ENCODE peak calls at places on chromosome 17, in six cellular contexts. O is colonic mucosa, K is endodermal cell, T is aorta, R is IMR-90, I is gastrocnemius medialis. U is an unnamed sample. For H3K36me3, the result is how much of the 10 kb centered on the place peaks cover.

GRCh38 chr17:79849953-79850352 is 10.7 kb upstream of the CBX4 start:
- DNase-seq in R (no peak), K (peak), T (no peak), O (no peak), I (no peak), U (no peak)

GRCh38 chr17:72705905-72706395 is 386.5 kb downstream of the SLC39A11 start:
- DNase-seq in O (no peak), I (no peak), T (no peak), K (no peak), R (no peak), U (no peak)

GRCh38 chr17:61294777-61295176 is 104.9 kb upstream of the TBX2 start:
- DNase-seq in O (no peak), I (no peak), R (peak), T (no peak), K (peak), U (no peak)

GRCh38 chr17:32875904-32876413 is 965 bp downstream of the MYO1D start:
- DNase-seq in R (peak), O (no peak), T (no peak), K (no peak), I (no peak), U (no peak)

GRCh38 chr17:65633146-65633881 is 71.9 kb upstream of the AXIN2 start:
- DNase-seq in R (no peak), I (no peak), O (no peak), K (no peak), T (no peak), U (no peak)

GRCh38 chr17:81044764-81045589 is 10.0 kb downstream of the BAIAP2 start:
- DNase-seq in O (peak), K (no peak), T (peak), R (peak), I (peak), U (peak)

GRCh38 chr17:12953126-12953525 is 64.7 kb downstream of the ELAC2 start:
- DNase-seq in R (no peak), K (no peak), I (no peak), T (no peak), O (no peak), U (no peak)

GRCh38 chr17:41784207-41784744 is 2.2 kb downstream of the JUP start:
- DNase-seq in O (peak), T (no peak), I (peak), R (peak), K (peak), U (peak)

GRCh38 chr17:17402558-17402957 is 74.2 kb upstream of the MED9 start:
- DNase-seq in T (no peak), O (no peak), R (peak), K (no peak), I (no peak), U (no peak)

GRCh38 chr17:8888704-8889302 is 21.3 kb upstream of the PIK3R6 start:
- DNase-seq in T (peak), K (no peak), R (no peak), I (no peak), O (no peak), U (no peak)

GRCh38 chr17:35486920-35487727 is 38.6 kb upstream of the SLFN13 start:
- DNase-seq in O (peak), T (peak), I (peak), R (peak), K (no peak), U (peak)

GRCh38 chr17:48335168-48335567 is 94.8 kb downstream of the SKAP1 start:
- DNase-seq in K (no peak), I (no peak), T (no peak), O (no peak), R (no peak), U (no peak)

GRCh38 chr17:40659909-40660308 is 5.1 kb downstream of the KRT222 start:
- DNase-seq in O (no peak), I (no peak), R (no peak), K (no peak), T (no peak), U (no peak)

GRCh38 chr17:7982666-7983065 is 19.7 kb upstream of the GUCY2D start:
- DNase-seq in T (no peak), I (no peak), R (peak), O (no peak), K (peak), U (no peak)

GRCh38 chr17:76670020-76670707 is 26.6 kb upstream of the ST6GALNAC1 start:
- DNase-seq in T (no peak), K (no peak), R (no peak), I (no peak), O (no peak), U (no peak)

GRCh38 chr17:7014995-7015586 is 2.7 kb downstream of the RNASEK start:
- DNase-seq in I (no peak), O (peak), T (peak), K (no peak), R (peak), U (no peak)

DNA sequence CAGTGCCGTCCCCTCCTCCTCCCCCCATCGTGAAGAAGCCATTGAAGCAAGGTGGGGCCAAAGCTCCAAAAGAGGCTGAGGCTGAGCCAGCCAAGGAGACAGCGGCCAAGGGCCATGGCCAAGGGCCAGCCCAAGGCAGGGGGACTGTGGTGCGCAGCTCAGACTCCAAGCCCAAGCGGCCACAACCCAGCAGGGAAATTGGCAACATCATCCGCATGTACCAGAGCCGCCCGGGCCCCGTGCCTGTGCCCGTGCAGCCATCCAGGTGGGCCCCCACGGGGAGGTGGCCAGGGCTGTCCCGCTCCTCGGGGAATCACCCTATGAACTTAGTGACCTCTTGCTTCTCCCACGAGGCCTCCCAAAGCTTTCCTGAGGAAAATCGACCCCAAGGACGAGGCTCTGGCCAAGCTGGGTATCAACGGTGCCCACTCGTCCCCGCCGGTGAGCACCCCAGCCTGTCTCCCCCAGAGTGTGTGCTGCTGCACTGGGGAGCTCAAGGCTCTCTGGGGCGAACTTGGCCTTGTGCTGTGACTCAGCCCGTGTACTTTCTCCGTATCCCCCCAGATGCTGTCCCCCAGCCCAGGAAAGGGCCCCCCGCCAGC is 16.6 kb upstream of the SMIM5 start:
- DNase-seq in T (no peak), O (no peak), R (no peak), K (no peak), I (no peak), U (no peak)
- H3K36me3 ChIP-seq in T (under half), O (under half), R (under half), K (under half), I (under half), U (half or more)

GRCh38 chr17:68870427-68870826 is 84.8 kb downstream of the ABCA8 start:
- DNase-seq in K (no peak), R (no peak), T (no peak), I (no peak), O (no peak), U (no peak)
- H3K36me3 ChIP-seq in K (under half), R (under half), T (under half), I (under half), O (under half), U (under half)

GRCh38 chr17:5473906-5474305 is 5.1 kb upstream of the DHX33 start:
- DNase-seq in I (no peak), T (no peak), K (no peak), O (no peak), R (no peak), U (no peak)
- H3K36me3 ChIP-seq in I (under half), T (under half), K (half or more), O (under half), R (under half), U (half or more)

GRCh38 chr17:49596613-49597244 is 21.1 kb downstream of the NXPH3 start:
- DNase-seq in K (no peak), I (no peak), T (no peak), R (no peak), O (no peak), U (no peak)

GRCh38 chr17:49597928-49598655 is 22.4 kb downstream of the NXPH3 start:
- DNase-seq in T (no peak), K (no peak), O (no peak), R (peak), I (no peak), U (no peak)

GRCh38 chr17:49597438-49597837 is 21.8 kb downstream of the NXPH3 start:
- DNase-seq in I (no peak), K (no peak), R (no peak), T (no peak), O (no peak), U (no peak)

GRCh38 chr17:49595980-49596379 is 20.3 kb downstream of the NXPH3 start:
- DNase-seq in T (no peak), I (no peak), O (no peak), R (no peak), K (no peak), U (no peak)

GRCh38 chr17:49595328-49595727 is 19.7 kb downstream of the NXPH3 start:
- DNase-seq in K (no peak), R (no peak), O (no peak), T (no peak), I (no peak), U (no peak)
- H3K36me3 ChIP-seq in K (under half), R (under half), O (under half), T (under half), I (under half), U (half or more)

GRCh38 chr17:3818786-3819185 is 17.8 kb upstream of the ITGAE start:
- DNase-seq in T (no peak), K (no peak), I (no peak), R (no peak), O (no peak), U (no peak)
- H3K36me3 ChIP-seq in T (under half), K (half or more), I (under half), R (under half), O (under half), U (half or more)

GRCh38 chr17:37546242-37546641 is 56.6 kb downstream of the DUSP14 start:
- DNase-seq in O (no peak), T (no peak), K (no peak), R (no peak), I (no peak), U (no peak)

GRCh38 chr17:37541880-37542675 is 52.4 kb downstream of the DUSP14 start:
- DNase-seq in T (no peak), R (peak), O (no peak), I (no peak), K (no peak), U (no peak)

GRCh38 chr17:37538991-37539659 is 49.4 kb downstream of the DUSP14 start:
- DNase-seq in R (no peak), T (no peak), O (no peak), K (no peak), I (no peak), U (no peak)

GRCh38 chr17:37547986-37548385 is 58.3 kb downstream of the DUSP14 start:
- DNase-seq in K (no peak), O (no peak), R (no peak), I (no peak), T (no peak), U (no peak)

DNA sequence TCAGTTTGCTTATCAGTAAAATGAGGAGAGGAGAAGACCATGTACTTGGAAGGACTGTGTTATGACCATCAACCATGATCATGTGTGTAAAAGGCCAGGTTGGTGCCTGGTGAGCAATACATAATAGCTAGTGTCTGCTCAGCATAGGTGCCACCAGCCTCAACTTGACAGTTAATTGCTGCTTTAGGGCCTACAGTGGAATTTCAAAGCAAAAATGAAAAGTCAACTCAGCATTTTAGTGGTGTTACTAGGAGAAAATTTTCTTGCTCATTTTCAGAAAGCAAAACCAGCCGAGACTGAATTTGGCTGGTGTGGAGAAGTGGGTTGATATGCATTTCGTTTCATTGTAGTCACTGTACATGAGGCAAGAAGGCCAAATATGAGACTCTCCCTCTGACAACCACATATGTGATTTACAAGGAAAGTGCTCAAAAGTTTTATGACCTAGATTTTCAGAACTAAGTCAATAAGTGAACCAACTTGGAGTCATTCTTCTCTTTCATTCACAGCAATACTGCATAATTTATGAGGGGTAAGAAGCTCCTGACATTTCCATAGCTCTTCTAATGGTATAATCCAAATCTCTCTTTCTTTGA is 53.9 kb downstream of the DUSP14 start:
- DNase-seq in T (no peak), K (no peak), O (no peak), R (no peak), I (no peak), U (no peak)
- H3K36me3 ChIP-seq in T (under half), K (half or more), O (under half), R (under half), I (under half), U (under half)

DNA sequence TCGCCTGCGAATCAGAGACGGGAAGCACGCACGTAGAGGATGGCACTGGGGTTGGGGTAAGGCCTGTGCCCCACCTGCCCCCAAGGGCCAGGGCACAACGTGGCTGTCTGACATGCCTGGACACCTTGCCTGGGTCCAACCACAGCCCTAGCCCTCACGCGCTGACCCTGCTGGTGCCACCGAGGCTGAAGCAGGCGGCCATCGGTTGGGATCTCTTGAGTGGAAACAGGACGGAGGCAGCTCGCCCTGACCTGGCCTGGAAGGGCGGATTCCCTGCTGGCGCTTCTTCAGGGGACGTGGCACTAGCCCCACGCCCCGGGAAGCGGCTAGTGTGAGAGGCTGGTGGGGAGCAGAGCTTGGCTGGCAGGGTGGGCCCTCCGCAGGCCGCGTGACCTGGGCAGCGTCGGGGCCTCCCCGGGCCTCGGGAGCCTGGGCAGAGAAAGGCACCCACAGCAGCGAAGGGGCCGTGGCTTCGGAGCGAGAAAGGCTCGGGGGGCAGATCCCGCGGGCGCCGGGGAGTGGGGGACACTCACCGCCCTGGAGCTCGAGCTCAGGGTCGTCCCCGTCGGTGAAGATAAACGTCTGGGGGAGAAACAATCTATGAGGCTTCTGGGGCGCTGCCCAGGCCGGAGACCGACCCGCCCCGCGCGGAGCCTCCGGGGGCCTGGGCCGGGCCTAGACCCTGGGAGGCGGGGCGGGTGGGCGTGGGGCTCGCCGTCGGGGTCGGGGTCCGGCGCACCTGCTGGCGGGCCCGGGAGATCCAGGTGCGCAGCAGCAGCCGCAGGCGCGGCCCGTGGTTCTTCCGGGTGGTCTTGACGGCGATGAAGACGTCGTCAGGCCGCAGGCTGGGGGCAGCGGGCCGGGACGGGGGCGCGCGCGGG is 610 bp downstream of the RFNG start:
- DNase-seq in T (no peak), O (no peak), K (peak), R (no peak), I (no peak), U (no peak)
- H3K36me3 ChIP-seq in T (under half), O (under half), K (half or more), R (half or more), I (under half), U (half or more)